ENCODE peak calls at places on chromosomes 2 and 18, in seven cellular contexts. One of them, this sample, is unnamed. For H3K4me1, the result is how much of the 10 kb centered on the place peaks cover.

GRCh38 chr18:80201739-80202138 is 45.6 kb downstream of the PARD6G start:
- DNase-seq in Peyer's patch: no peak
- DNase-seq in HCT116: no peak
- DNase-seq in DND-41: no peak
- DNase-seq in thoracic aorta: no peak
- DNase-seq in CD8-positive, alpha-beta T cell: no peak
- DNase-seq in pancreas: no peak
- DNase-seq in this sample: no peak

GRCh38 chr2:197107291-197108269 is 181.1 kb upstream of the PGAP1 start:
- DNase-seq in pancreas: no peak
- DNase-seq in HCT116: no peak
- DNase-seq in thoracic aorta: no peak
- DNase-seq in DND-41: no peak
- DNase-seq in CD8-positive, alpha-beta T cell: no peak
- DNase-seq in Peyer's patch: no peak
- DNase-seq in this sample: no peak

GRCh38 chr2:157093666-157094065 is 163.8 kb upstream of the GALNT5 start:
- DNase-seq in DND-41: no peak
- DNase-seq in HCT116: no peak
- DNase-seq in Peyer's patch: no peak
- DNase-seq in CD8-positive, alpha-beta T cell: no peak
- DNase-seq in pancreas: no peak
- DNase-seq in thoracic aorta: no peak
- DNase-seq in this sample: no peak

GRCh38 chr18:58247363-58247834 is 203.4 kb downstream of the NEDD4L start:
- DNase-seq in CD8-positive, alpha-beta T cell: no peak
- DNase-seq in thoracic aorta: no peak
- DNase-seq in HCT116: no peak
- DNase-seq in DND-41: no peak
- DNase-seq in pancreas: no peak
- DNase-seq in Peyer's patch: no peak
- DNase-seq in this sample: no peak

GRCh38 chr2:78977661-78978145 is 47.8 kb upstream of the REG3G start:
- DNase-seq in Peyer's patch: no peak
- DNase-seq in HCT116: no peak
- DNase-seq in DND-41: no peak
- DNase-seq in CD8-positive, alpha-beta T cell: no peak
- DNase-seq in pancreas: no peak
- DNase-seq in thoracic aorta: no peak
- DNase-seq in this sample: no peak

GRCh38 chr2:235050992-235051351 is 99.2 kb downstream of the SH3BP4 start:
- DNase-seq in pancreas: peak
- DNase-seq in DND-41: peak
- DNase-seq in Peyer's patch: peak
- DNase-seq in CD8-positive, alpha-beta T cell: no peak
- DNase-seq in thoracic aorta: peak
- DNase-seq in HCT116: peak
- DNase-seq in this sample: peak

GRCh38 chr2:47077442-47078117 is 77.5 kb downstream of the STPG4 start:
- DNase-seq in pancreas: no peak
- DNase-seq in HCT116: peak
- DNase-seq in CD8-positive, alpha-beta T cell: no peak
- DNase-seq in DND-41: no peak
- DNase-seq in thoracic aorta: no peak
- DNase-seq in Peyer's patch: no peak
- DNase-seq in this sample: no peak

GRCh38 chr2:107719781-107720180 is 106.9 kb upstream of the RGPD4 start:
- DNase-seq in thoracic aorta: no peak
- DNase-seq in DND-41: no peak
- DNase-seq in CD8-positive, alpha-beta T cell: no peak
- DNase-seq in HCT116: no peak
- DNase-seq in pancreas: no peak
- DNase-seq in Peyer's patch: no peak
- DNase-seq in this sample: no peak

GRCh38 chr2:119011162-119011909 is 69.3 kb downstream of the MARCO start:
- DNase-seq in DND-41: no peak
- DNase-seq in pancreas: peak
- DNase-seq in Peyer's patch: peak
- DNase-seq in CD8-positive, alpha-beta T cell: no peak
- DNase-seq in thoracic aorta: no peak
- DNase-seq in HCT116: peak
- DNase-seq in this sample: peak

GRCh38 chr2:72326759-72327158 is 179.1 kb upstream of the CYP26B1 start:
- DNase-seq in HCT116: no peak
- DNase-seq in CD8-positive, alpha-beta T cell: no peak
- DNase-seq in Peyer's patch: no peak
- DNase-seq in DND-41: no peak
- DNase-seq in thoracic aorta: no peak
- DNase-seq in pancreas: no peak
- DNase-seq in this sample: no peak

GRCh38 chr2:74201596-74201995 is 3.2 kb downstream of the MTHFD2 start:
- DNase-seq in CD8-positive, alpha-beta T cell: no peak
- DNase-seq in HCT116: no peak
- DNase-seq in thoracic aorta: no peak
- DNase-seq in DND-41: no peak
- DNase-seq in Peyer's patch: no peak
- DNase-seq in pancreas: no peak
- DNase-seq in this sample: no peak

GRCh38 chr2:236366406-236366805 is 102.2 kb upstream of the ASB18 start:
- DNase-seq in thoracic aorta: no peak
- DNase-seq in DND-41: peak
- DNase-seq in HCT116: no peak
- DNase-seq in CD8-positive, alpha-beta T cell: peak
- DNase-seq in pancreas: no peak
- DNase-seq in Peyer's patch: no peak
- DNase-seq in this sample: no peak

GRCh38 chr2:38943784-38944183 is 54.1 kb downstream of the ARHGEF33 start:
- DNase-seq in Peyer's patch: no peak
- DNase-seq in DND-41: no peak
- DNase-seq in HCT116: no peak
- DNase-seq in pancreas: no peak
- DNase-seq in thoracic aorta: no peak
- DNase-seq in CD8-positive, alpha-beta T cell: no peak
- DNase-seq in this sample: no peak

GRCh38 chr2:217204358-217204757 is 344.5 kb upstream of the TNP1 start:
- DNase-seq in pancreas: no peak
- DNase-seq in Peyer's patch: no peak
- DNase-seq in HCT116: no peak
- DNase-seq in DND-41: no peak
- DNase-seq in CD8-positive, alpha-beta T cell: no peak
- DNase-seq in thoracic aorta: no peak
- DNase-seq in this sample: no peak

GRCh38 chr2:71101656-71102055 is 28.4 kb downstream of the MCEE start:
- DNase-seq in CD8-positive, alpha-beta T cell: no peak
- DNase-seq in thoracic aorta: no peak
- DNase-seq in HCT116: no peak
- DNase-seq in Peyer's patch: no peak
- DNase-seq in DND-41: no peak
- DNase-seq in pancreas: no peak
- DNase-seq in this sample: no peak

GRCh38 chr2:119699016-119699606 is 20.1 kb downstream of the TMEM177 start:
- DNase-seq in thoracic aorta: no peak
- DNase-seq in pancreas: no peak
- DNase-seq in Peyer's patch: no peak
- DNase-seq in CD8-positive, alpha-beta T cell: no peak
- DNase-seq in DND-41: no peak
- DNase-seq in HCT116: no peak
- DNase-seq in this sample: no peak

GRCh38 chr2:556494-556893 is 120.7 kb downstream of the TMEM18 start:
- DNase-seq in DND-41: no peak
- DNase-seq in CD8-positive, alpha-beta T cell: no peak
- DNase-seq in HCT116: no peak
- DNase-seq in thoracic aorta: no peak
- DNase-seq in Peyer's patch: no peak
- DNase-seq in pancreas: no peak
- DNase-seq in this sample: no peak

GRCh38 chr2:219555956-219556355 is 12.1 kb downstream of the TMEM198 start:
- DNase-seq in Peyer's patch: no peak
- DNase-seq in thoracic aorta: no peak
- DNase-seq in pancreas: peak
- DNase-seq in CD8-positive, alpha-beta T cell: no peak
- DNase-seq in DND-41: no peak
- DNase-seq in HCT116: no peak
- DNase-seq in this sample: peak

GRCh38 chr2:20506281-20506685 is 59.4 kb downstream of the RHOB start:
- DNase-seq in HCT116: no peak
- DNase-seq in DND-41: no peak
- DNase-seq in pancreas: no peak
- DNase-seq in CD8-positive, alpha-beta T cell: no peak
- DNase-seq in thoracic aorta: no peak
- DNase-seq in Peyer's patch: no peak
- DNase-seq in this sample: no peak

GRCh38 chr2:158998486-158999248 is 30.2 kb downstream of the TANC1 start:
- DNase-seq in DND-41: no peak
- DNase-seq in CD8-positive, alpha-beta T cell: no peak
- DNase-seq in Peyer's patch: no peak
- DNase-seq in pancreas: no peak
- DNase-seq in thoracic aorta: peak
- DNase-seq in HCT116: no peak
- DNase-seq in this sample: no peak

GRCh38 chr2:118699816-118700215 is 147.6 kb downstream of the EN1 start:
- DNase-seq in CD8-positive, alpha-beta T cell: no peak
- DNase-seq in Peyer's patch: no peak
- DNase-seq in pancreas: no peak
- DNase-seq in HCT116: no peak
- DNase-seq in DND-41: no peak
- DNase-seq in thoracic aorta: no peak
- DNase-seq in this sample: no peak

GRCh38 chr2:229098810-229099209 is 172.3 kb downstream of the PID1 start:
- DNase-seq in thoracic aorta: no peak
- DNase-seq in CD8-positive, alpha-beta T cell: no peak
- DNase-seq in DND-41: no peak
- DNase-seq in HCT116: no peak
- DNase-seq in Peyer's patch: no peak
- DNase-seq in pancreas: no peak
- DNase-seq in this sample: no peak

GRCh38 chr2:65483763-65484162 is 51.4 kb upstream of the SPRED2 start:
- DNase-seq in pancreas: no peak
- DNase-seq in DND-41: no peak
- DNase-seq in CD8-positive, alpha-beta T cell: no peak
- DNase-seq in Peyer's patch: no peak
- DNase-seq in thoracic aorta: no peak
- DNase-seq in HCT116: no peak
- DNase-seq in this sample: no peak

GRCh38 chr2:103249462-103249861 is 487.6 kb downstream of the TMEM182 start:
- DNase-seq in HCT116: no peak
- DNase-seq in thoracic aorta: no peak
- DNase-seq in Peyer's patch: no peak
- DNase-seq in CD8-positive, alpha-beta T cell: no peak
- DNase-seq in DND-41: no peak
- DNase-seq in pancreas: no peak
- DNase-seq in this sample: no peak

GRCh38 chr2:164560181-164560792 is 61.0 kb downstream of the GRB14 start:
- DNase-seq in HCT116: peak
- DNase-seq in pancreas: no peak
- DNase-seq in CD8-positive, alpha-beta T cell: no peak
- DNase-seq in thoracic aorta: no peak
- DNase-seq in Peyer's patch: no peak
- DNase-seq in DND-41: no peak
- DNase-seq in this sample: no peak

GRCh38 chr2:232535761-232536530 is 3.5 kb upstream of the CHRNG start:
- DNase-seq in pancreas: no peak
- DNase-seq in CD8-positive, alpha-beta T cell: no peak
- DNase-seq in DND-41: no peak
- DNase-seq in HCT116: no peak
- DNase-seq in Peyer's patch: peak
- DNase-seq in thoracic aorta: no peak
- DNase-seq in this sample: no peak

GRCh38 chr2:36376992-36377738 is 21.6 kb downstream of the CRIM1 start:
- DNase-seq in CD8-positive, alpha-beta T cell: no peak
- DNase-seq in DND-41: no peak
- DNase-seq in Peyer's patch: peak
- DNase-seq in thoracic aorta: no peak
- DNase-seq in HCT116: no peak
- DNase-seq in pancreas: no peak
- DNase-seq in this sample: peak
- H3K4me3 ChIP-seq in CD8-positive, alpha-beta T cell: no peak
- H3K4me3 ChIP-seq in DND-41: no peak
- H3K4me3 ChIP-seq in Peyer's patch: no peak
- H3K4me3 ChIP-seq in thoracic aorta: no peak
- H3K4me3 ChIP-seq in HCT116: no peak
- H3K4me3 ChIP-seq in pancreas: no peak
- H3K4me3 ChIP-seq in this sample: no peak

GRCh38 chr18:26480897-26481795 is 67.2 kb downstream of the KCTD1 start:
- DNase-seq in DND-41: no peak
- DNase-seq in CD8-positive, alpha-beta T cell: no peak
- DNase-seq in Peyer's patch: no peak
- DNase-seq in thoracic aorta: no peak
- DNase-seq in HCT116: peak
- DNase-seq in pancreas: no peak
- DNase-seq in this sample: no peak
- H3K4me1 ChIP-seq in DND-41: under half
- H3K4me1 ChIP-seq in CD8-positive, alpha-beta T cell: under half
- H3K4me1 ChIP-seq in Peyer's patch: under half
- H3K4me1 ChIP-seq in thoracic aorta: under half
- H3K4me1 ChIP-seq in HCT116: half or more
- H3K4me1 ChIP-seq in pancreas: under half
- H3K4me1 ChIP-seq in this sample: under half

GRCh38 chr2:208295834-208296233 is 29.8 kb downstream of the PIKFYVE start:
- DNase-seq in HCT116: no peak
- DNase-seq in DND-41: no peak
- DNase-seq in CD8-positive, alpha-beta T cell: no peak
- DNase-seq in thoracic aorta: no peak
- DNase-seq in pancreas: no peak
- DNase-seq in Peyer's patch: no peak
- DNase-seq in this sample: no peak

GRCh38 chr2:208296610-208297009 is 30.6 kb downstream of the PIKFYVE start:
- DNase-seq in pancreas: no peak
- DNase-seq in DND-41: no peak
- DNase-seq in CD8-positive, alpha-beta T cell: no peak
- DNase-seq in thoracic aorta: no peak
- DNase-seq in HCT116: no peak
- DNase-seq in Peyer's patch: no peak
- DNase-seq in this sample: no peak

GRCh38 chr2:208294482-208295024 is 28.5 kb downstream of the PIKFYVE start:
- DNase-seq in CD8-positive, alpha-beta T cell: no peak
- DNase-seq in Peyer's patch: no peak
- DNase-seq in DND-41: no peak
- DNase-seq in HCT116: no peak
- DNase-seq in pancreas: no peak
- DNase-seq in thoracic aorta: no peak
- DNase-seq in this sample: no peak
- H3K4me3 ChIP-seq in CD8-positive, alpha-beta T cell: no peak
- H3K4me3 ChIP-seq in Peyer's patch: no peak
- H3K4me3 ChIP-seq in DND-41: no peak
- H3K4me3 ChIP-seq in HCT116: no peak
- H3K4me3 ChIP-seq in pancreas: no peak
- H3K4me3 ChIP-seq in thoracic aorta: no peak
- H3K4me3 ChIP-seq in this sample: no peak

GRCh38 chr2:60530228-60530627 is 23.2 kb downstream of the BCL11A start:
- DNase-seq in Peyer's patch: peak
- DNase-seq in pancreas: peak
- DNase-seq in DND-41: no peak
- DNase-seq in CD8-positive, alpha-beta T cell: no peak
- DNase-seq in thoracic aorta: no peak
- DNase-seq in HCT116: no peak
- DNase-seq in this sample: peak
- H3K4me1 ChIP-seq in Peyer's patch: under half
- H3K4me1 ChIP-seq in pancreas: under half
- H3K4me1 ChIP-seq in DND-41: under half
- H3K4me1 ChIP-seq in CD8-positive, alpha-beta T cell: under half
- H3K4me1 ChIP-seq in thoracic aorta: under half
- H3K4me1 ChIP-seq in HCT116: under half
- H3K4me1 ChIP-seq in this sample: under half

This sample was measured in mucosa of descending colon.